ENCODE peak calls at places on chromosomes 4 and X, in four cellular contexts. A, J, V and R are unnamed samples.

GRCh38 chr4:94504545-94504944 is 52.8 kb downstream of the PDLIM5 start:
- DNase-seq in A (no peak), J (no peak), V (no peak), R (no peak)

GRCh38 chrX:98523026-98523425 is 1639.3 kb downstream of the RPA4 start:
- DNase-seq in J (no peak), A (no peak), V (no peak), R (no peak)

GRCh38 chr4:23759066-23759465 is 130.8 kb downstream of the PPARGC1A start:
- DNase-seq in V (no peak), J (no peak), A (no peak), R (no peak)

GRCh38 chr4:83217721-83218522 is 66.7 kb downstream of the COQ2 start:
- DNase-seq in V (peak; percentile 54), A (peak; percentile 99), J (peak; percentile 87), R (peak; percentile 10)

GRCh38 chrX:154019061-154019621 is 561 bp downstream of the IRAK1 start:
- DNase-seq in V (no peak), A (no peak), J (no peak), R (peak; percentile 29)

GRCh38 chr4:7104366-7105031 is 36.6 kb upstream of the GRPEL1 start:
- DNase-seq in J (no peak), A (no peak), V (no peak), R (no peak)

GRCh38 chr4:24754586-24754985 is 40.8 kb upstream of the SOD3 start:
- DNase-seq in J (no peak), V (no peak), A (no peak), R (no peak)

GRCh38 chr4:155758500-155759371 is at the start of gene GUCY1B1:
- DNase-seq in A (peak; percentile 44), J (peak; percentile 2), V (peak; percentile 70), R (peak; percentile 38)

GRCh38 chrX:140360924-140361323 is 143.9 kb downstream of the SOX3 start:
- DNase-seq in J (no peak), V (no peak), A (no peak), R (no peak)

GRCh38 chrX:84339507-84340364 is 151.7 kb upstream of the RPS6KA6 start:
- DNase-seq in A (no peak), V (no peak), J (peak; percentile 1), R (peak; percentile 8)

GRCh38 chr4:149885896-149886295 is 70.3 kb upstream of the IQCM start:
- DNase-seq in J (no peak), V (no peak), A (no peak), R (no peak)

GRCh38 chr4:25856756-25857155 is 6.0 kb downstream of the SEL1L3 start:
- DNase-seq in J (peak; percentile 32), A (no peak), V (no peak), R (no peak)

GRCh38 chrX:24515447-24515846 is 50.4 kb downstream of the PDK3 start:
- DNase-seq in V (no peak), A (no peak), J (no peak), R (peak; percentile 6)

GRCh38 chr4:164623099-164623498 is 130.8 kb upstream of the SMIM31 start:
- DNase-seq in J (no peak), A (no peak), V (no peak), R (no peak)

GRCh38 chr4:176002007-176002623 is 63.5 kb upstream of the WDR17 start:
- DNase-seq in J (peak; percentile 15), A (no peak), V (peak; percentile 44), R (no peak)

GRCh38 chrX:141341341-141341740 is 99.0 kb upstream of the SPANXC start:
- DNase-seq in V (no peak), J (no peak), A (no peak), R (no peak)

GRCh38 chr4:22686156-22686555 is 6.6 kb upstream of the GBA3 start:
- DNase-seq in J (no peak), V (no peak), A (no peak), R (no peak)

GRCh38 chrX:39907964-39908616 is 189.7 kb downstream of the BCOR start:
- DNase-seq in J (peak; percentile 47), A (no peak), V (no peak), R (no peak)

GRCh38 chr4:136900706-136901105 is 631.6 kb downstream of the PCDH18 start:
- DNase-seq in J (no peak), A (no peak), V (no peak), R (no peak)

GRCh38 chrX:108022491-108023089 is 22.3 kb upstream of the VSIG1 start:
- DNase-seq in J (no peak), A (no peak), V (no peak), R (no peak)

GRCh38 chr4:42399393-42399792 is 2.1 kb downstream of the SHISA3 start:
- DNase-seq in A (no peak), J (no peak), V (no peak), R (no peak)

GRCh38 chrX:140860718-140861117 is 141.7 kb upstream of the SPANXB1 start:
- DNase-seq in V (no peak), A (no peak), J (no peak), R (no peak)

DNA sequence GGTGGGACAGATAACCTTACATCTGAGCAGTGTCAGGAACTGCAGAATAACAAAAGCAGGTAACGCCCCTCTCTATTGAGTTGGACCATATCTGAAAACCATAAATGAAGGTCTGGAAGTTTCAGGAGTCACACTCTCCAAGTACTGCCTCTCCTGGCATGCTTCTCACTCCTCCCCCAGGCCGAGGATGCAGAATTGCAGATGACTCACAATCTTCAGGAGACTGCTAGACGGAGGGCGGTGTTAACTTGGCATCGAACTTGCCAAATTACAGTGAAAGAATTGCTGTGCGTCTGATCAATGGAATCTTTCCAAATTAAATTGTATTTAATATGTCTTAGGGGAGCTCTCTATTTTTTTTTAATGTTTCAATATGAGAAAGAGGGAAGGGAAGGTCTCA is 67.1 kb upstream of the TRIM2 start:
- DNase-seq in V (no peak), A (no peak), J (no peak), R (no peak)
- TF ChIP-seq SPI1 in V (no peak), A (no peak), J (no peak), R (no peak)

GRCh38 chrX:100649550-100650356 is 5.8 kb downstream of the SRPX2 start:
- DNase-seq in J (no peak), V (no peak), A (no peak), R (no peak)
- TF ChIP-seq SPI1 in J (no peak), V (peak; percentile 55), A (no peak), R (no peak)

GRCh38 chrX:74383611-74384010 is 37.7 kb upstream of the SLC16A2 start:
- DNase-seq in J (peak; percentile 28), A (no peak), V (no peak), R (no peak)
- TF ChIP-seq SPI1 in J (no peak), A (no peak), V (no peak), R (no peak)

GRCh38 chr4:77921701-77922100 is 59.1 kb downstream of the MRPL1 start:
- DNase-seq in A (no peak), J (no peak), V (no peak), R (no peak)
- TF ChIP-seq SPI1 in A (no peak), J (no peak), V (no peak), R (no peak)

DNA sequence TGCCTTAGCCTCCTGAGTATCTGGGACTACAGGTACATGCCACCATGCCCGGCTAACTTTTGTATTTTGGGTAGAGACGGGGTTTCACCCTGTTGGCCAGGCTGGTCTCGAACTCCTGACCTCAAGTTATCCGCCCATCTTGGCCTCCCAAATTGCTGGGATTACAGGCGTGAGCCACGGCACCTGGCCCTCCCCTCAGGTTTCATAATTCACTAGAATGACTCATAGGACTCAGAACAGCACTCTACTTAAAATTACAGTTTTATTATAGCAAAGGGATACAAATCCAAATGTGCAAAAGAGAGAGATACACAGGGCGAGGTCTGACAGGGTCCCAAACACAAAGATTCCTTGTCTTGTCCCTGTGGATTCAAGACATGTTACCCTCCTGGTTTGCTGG is 5.0 kb downstream of the YIPF6 start:
- DNase-seq in V (no peak), A (no peak), J (no peak), R (no peak)
- TF ChIP-seq SPI1 in V (no peak), A (no peak), J (no peak), R (no peak)

GRCh38 chrX:10327651-10328050 is 170.9 kb downstream of the CLCN4 start:
- DNase-seq in J (no peak), V (no peak), A (no peak), R (no peak)
- TF ChIP-seq SPI1 in J (no peak), V (no peak), A (no peak), R (no peak)

DNA sequence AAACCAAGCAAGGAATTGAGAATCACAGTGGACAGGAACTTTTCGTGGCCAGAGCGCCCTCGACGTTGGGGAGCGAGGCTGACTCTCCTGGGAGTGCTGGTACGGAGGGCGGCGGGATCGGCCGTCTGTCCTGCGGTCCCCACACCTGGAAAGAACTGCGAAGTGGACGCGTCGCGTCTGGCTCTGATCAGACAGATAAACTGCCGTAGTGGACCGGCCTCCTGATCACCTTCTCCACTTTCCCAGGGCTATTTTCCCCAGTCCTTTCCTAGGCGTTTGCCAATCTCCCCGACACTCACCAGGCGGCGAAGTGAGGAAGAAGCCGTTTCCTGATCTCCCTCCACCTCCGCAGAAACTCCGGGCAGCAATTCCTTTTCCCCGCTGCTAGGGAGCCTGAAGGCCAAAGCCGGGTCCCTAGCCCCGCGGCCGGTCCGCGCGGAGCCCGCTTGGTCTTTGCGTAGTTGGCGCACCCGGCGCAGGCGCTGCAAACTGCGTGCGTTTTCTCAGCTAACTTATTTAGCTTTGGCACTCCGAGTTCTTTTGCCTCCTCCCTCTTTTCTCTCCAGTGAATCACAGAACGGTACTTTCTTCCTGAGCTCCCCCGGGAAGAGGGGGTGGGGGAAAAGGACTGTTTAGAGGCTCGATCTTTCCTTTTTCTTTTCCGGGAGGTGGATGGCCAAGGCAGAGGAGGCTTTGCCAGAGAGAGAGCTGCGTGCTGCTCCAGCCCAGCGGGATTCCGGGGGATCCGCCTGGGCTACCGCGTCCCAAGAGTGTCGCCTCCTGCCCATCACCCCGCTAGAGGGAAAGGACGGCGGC is at the start of gene ARSJ:
- DNase-seq in V (peak; percentile 16), A (no peak), J (no peak), R (no peak)
- TF ChIP-seq SPI1 in V (no peak), A (no peak), J (no peak), R (no peak)

GRCh38 chrX:134371133-134371532 is 88.8 kb upstream of the HPRT1 start:
- DNase-seq in A (no peak), J (no peak), V (no peak), R (peak; percentile 20)

GRCh38 chrX:134369576-134369975 is 90.4 kb upstream of the HPRT1 start:
- DNase-seq in J (no peak), A (peak; percentile 64), V (no peak), R (no peak)

GRCh38 chrX:134365923-134366322 is 94.0 kb upstream of the HPRT1 start:
- DNase-seq in J (no peak), A (no peak), V (no peak), R (no peak)

GRCh38 chrX:134364711-134365110 is 95.3 kb upstream of the HPRT1 start:
- DNase-seq in V (no peak), J (no peak), A (no peak), R (no peak)

GRCh38 chrX:134368140-134368539 is 91.8 kb upstream of the HPRT1 start:
- DNase-seq in V (no peak), A (no peak), J (no peak), R (no peak)
- TF ChIP-seq SPI1 in V (no peak), A (no peak), J (no peak), R (no peak)

GRCh38 chr4:5389756-5390155 is 318.6 kb downstream of the EVC2 start:
- DNase-seq in A (no peak), J (no peak), V (no peak), R (peak; percentile 14)

GRCh38 chr4:5386921-5387320 is 321.4 kb downstream of the EVC2 start:
- DNase-seq in J (no peak), A (no peak), V (no peak), R (no peak)

GRCh38 chr4:5395781-5396180 is 312.6 kb downstream of the EVC2 start:
- DNase-seq in A (no peak), V (no peak), J (no peak), R (no peak)

GRCh38 chr4:5387457-5387856 is 320.9 kb downstream of the EVC2 start:
- DNase-seq in V (no peak), A (no peak), J (no peak), R (no peak)

GRCh38 chr4:5391492-5391891 is 316.9 kb downstream of the EVC2 start:
- DNase-seq in J (no peak), A (no peak), V (no peak), R (no peak)
- TF ChIP-seq SPI1 in J (no peak), A (no peak), V (no peak), R (no peak)